ENCODE peak calls at places on chromosomes 3 and 15, in nine cellular contexts. M is RWPE1; S is right atrium auricular region; P is sigmoid colon; N is breast epithelium; V is AG09319; Y is GM23338; C is WERI-Rb-1; U is activated CD8-positive, alpha-beta T cell treated with anti-CD3 and anti-CD28 coated beads for 36 hours. X is an unnamed sample.

GRCh38 chr15:28942046-28942445 is 56.3 kb downstream of the APBA2 start:
- DNase-seq in M (no peak), N (no peak), U (peak; percentile 69), V (no peak), P (peak; percentile 21), C (no peak), Y (no peak), S (no peak), X (no peak)

GRCh38 chr3:194381460-194381875 is 11.9 kb upstream of the LRRC15 start:
- DNase-seq in P (no peak), C (no peak), Y (no peak), S (no peak), M (no peak), N (no peak), U (no peak), V (no peak), X (no peak)

GRCh38 chr3:169907944-169908343 is 3.4 kb upstream of the SAMD7 start:
- DNase-seq in P (no peak), M (no peak), N (no peak), C (no peak), S (no peak), V (no peak), Y (no peak), U (no peak), X (no peak)

GRCh38 chr15:83977992-83978391 is 257.6 kb upstream of the GOLGA6L4 start:
- DNase-seq in V (no peak), N (no peak), U (no peak), Y (no peak), S (no peak), C (no peak), M (peak; percentile 29), P (no peak), X (no peak)

GRCh38 chr15:38254065-38254883 is 1.6 kb downstream of the SPRED1 start:
- DNase-seq in C (peak; percentile 31), U (peak; percentile 61), N (peak; percentile 60), P (peak; percentile 68), M (peak; percentile 82), Y (no peak), S (no peak), V (no peak), X (peak; percentile 20)

GRCh38 chr3:175431396-175431795 is 572.3 kb downstream of the NAALADL2 start:
- DNase-seq in S (no peak), Y (peak; percentile 27), N (no peak), P (no peak), U (no peak), C (no peak), M (no peak), V (no peak), X (no peak)

GRCh38 chr3:189975376-189975990 is 145.2 kb downstream of the P3H2 start:
- DNase-seq in V (no peak), Y (no peak), N (no peak), U (no peak), M (no peak), P (no peak), C (no peak), S (no peak), X (no peak)

GRCh38 chr3:135325726-135326245 is 530.7 kb downstream of the EPHB1 start:
- DNase-seq in M (no peak), P (no peak), Y (no peak), C (peak; percentile 33), U (no peak), V (no peak), S (no peak), N (no peak), X (no peak)

GRCh38 chr3:23052230-23053019 is 150.7 kb upstream of the UBE2E2 start:
- DNase-seq in M (no peak), V (no peak), C (no peak), N (no peak), U (no peak), Y (peak; percentile 71), S (no peak), P (no peak), X (no peak)

GRCh38 chr15:98823012-98823458 is 174.7 kb downstream of the IGF1R start:
- DNase-seq in P (no peak), N (no peak), U (no peak), V (peak; percentile 40), C (no peak), Y (peak; percentile 90), M (no peak), S (no peak), X (no peak)

GRCh38 chr3:134476977-134477376 is 8.8 kb downstream of the ANAPC13 start:
- DNase-seq in Y (no peak), N (peak; percentile 72), U (no peak), P (no peak), C (no peak), S (no peak), V (no peak), M (no peak), X (no peak)

GRCh38 chr3:146136647-146137046 is 24.3 kb downstream of the PLOD2 start:
- DNase-seq in P (no peak), M (no peak), U (no peak), Y (no peak), C (no peak), V (no peak), N (no peak), S (no peak), X (no peak)

GRCh38 chr3:55592572-55592971 is 105.5 kb upstream of the WNT5A start:
- DNase-seq in C (no peak), S (no peak), M (no peak), N (no peak), U (no peak), Y (no peak), V (no peak), P (no peak), X (no peak)

GRCh38 chr15:29568840-29569532 is 253.3 kb downstream of the TJP1 start:
- DNase-seq in C (peak; percentile 21), Y (peak; percentile 75), P (no peak), V (no peak), M (peak; percentile 71), S (no peak), N (no peak), U (no peak), X (no peak)

GRCh38 chr3:194715022-194715800 is 29.5 kb downstream of the FAM43A start:
- DNase-seq in S (no peak), M (peak; percentile 30), C (no peak), P (no peak), V (no peak), N (peak; percentile 58), U (peak; percentile 11), Y (no peak), X (no peak)

GRCh38 chr3:17050051-17050450 is 165.3 kb downstream of the PLCL2 start:
- DNase-seq in C (no peak), S (no peak), P (no peak), V (no peak), N (no peak), Y (no peak), M (no peak), U (no peak), X (no peak)

GRCh38 chr3:23665741-23666140 is 140.0 kb upstream of the UBE2E1 start:
- DNase-seq in U (no peak), N (no peak), P (no peak), C (no peak), Y (no peak), V (no peak), M (no peak), S (no peak), X (no peak)

GRCh38 chr3:12339701-12340480 is 51.0 kb downstream of the PPARG start:
- DNase-seq in C (no peak), P (no peak), S (no peak), V (no peak), U (no peak), Y (no peak), N (no peak), M (no peak), X (no peak)

GRCh38 chr15:46280753-46281521 is 646.1 kb downstream of the SQOR start:
- DNase-seq in M (no peak), P (no peak), V (no peak), U (no peak), Y (peak; percentile 75), N (no peak), C (peak; percentile 81), S (no peak), X (no peak)

GRCh38 chr3:166900866-166901577 is 479.1 kb downstream of the ZBBX start:
- DNase-seq in U (no peak), P (no peak), Y (no peak), V (no peak), C (no peak), N (no peak), M (no peak), S (no peak), X (no peak)

GRCh38 chr3:31779514-31779913 is 201.5 kb downstream of the OSBPL10 start:
- DNase-seq in S (no peak), P (no peak), Y (no peak), C (no peak), V (no peak), N (no peak), U (no peak), M (no peak), X (no peak)
- TF ChIP-seq CTCF in S (no peak), P (no peak), Y (no peak), C (no peak), V (no peak), N (no peak), U (no peak), M (no peak), X (no peak)

GRCh38 chr15:33074942-33075341 is 119.6 kb downstream of the FMN1 start:
- DNase-seq in M (no peak), V (no peak), U (no peak), S (no peak), C (no peak), P (no peak), Y (peak; percentile 66), N (no peak), X (no peak)
- TF ChIP-seq CTCF in M (no peak), V (no peak), U (no peak), S (no peak), C (peak; percentile 5), P (no peak), Y (peak; percentile 75), N (no peak), X (no peak)

GRCh38 chr15:48109212-48109611 is 11.6 kb upstream of the SLC24A5 start:
- DNase-seq in M (no peak), C (no peak), Y (no peak), V (no peak), N (no peak), U (no peak), S (no peak), P (no peak), X (no peak)

GRCh38 chr15:48109856-48110531 is 10.8 kb upstream of the SLC24A5 start:
- DNase-seq in S (no peak), V (no peak), U (no peak), N (no peak), M (no peak), P (no peak), Y (peak; percentile 73), C (no peak), X (no peak)

DNA sequence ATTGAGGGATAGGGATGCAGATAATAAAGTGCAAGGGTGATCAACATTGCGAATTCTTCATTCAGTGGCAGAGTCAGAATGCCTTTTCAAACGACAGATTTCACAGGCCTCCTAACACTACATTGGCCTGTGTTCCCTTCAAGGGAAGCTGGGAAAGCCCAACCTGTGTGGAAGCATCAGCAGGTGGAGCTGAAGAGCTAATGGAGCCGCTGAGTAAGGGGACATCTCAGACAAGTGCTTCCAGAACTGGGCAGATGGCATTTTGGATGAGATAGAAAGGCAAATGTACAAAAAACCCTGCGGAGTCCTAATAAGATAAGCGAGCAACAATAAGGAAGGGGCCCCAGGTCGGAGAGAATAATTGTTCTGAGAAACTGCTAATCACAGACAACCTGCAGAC is 8.5 kb upstream of the SLC24A5 start:
- DNase-seq in M (peak; percentile 27), P (no peak), C (peak; percentile 77), S (no peak), N (no peak), U (peak; percentile 8), Y (peak; percentile 82), V (no peak), X (no peak)
- TF ChIP-seq CTCF in M (peak; percentile 42), P (no peak), C (peak; percentile 82), S (peak; percentile 31), N (no peak), U (no peak), Y (peak; percentile 91), V (peak; percentile 23), X (peak; percentile 46)

GRCh38 chr15:96893159-96893906 is 562.8 kb downstream of the NR2F2 start:
- DNase-seq in N (no peak), C (no peak), S (no peak), M (peak; percentile 17), V (no peak), Y (peak; percentile 75), P (no peak), U (no peak), X (no peak)
- TF ChIP-seq CTCF in N (no peak), C (peak; percentile 22), S (peak; percentile 74), M (peak; percentile 63), V (no peak), Y (peak; percentile 81), P (peak; percentile 23), U (no peak), X (peak; percentile 34)

X was measured in GM10248.